ENCODE peak calls at places on chromosomes 5 and 9, in five cellular contexts. A is stimulated activated CD4-positive, alpha-beta T cell treated with anti-CD3 and anti-CD28 coated beads, Interleukin-4, amount 100 ng/mL, for 24 hours; T is stimulated activated CD8-positive, alpha-beta memory T cell treated with anti-CD3 and anti-CD28 coated beads, Interleukin-4, amount 100 ng/mL, for 24 hours; N is NCI-H1092; U is stimulated activated naive CD8-positive, alpha-beta T cell treated with anti-CD3 and anti-CD28 coated beads, Interleukin-15, amount 100 ng/mL, for 72 hours. Z is an unnamed sample.
A peak's percentile ranks its signal among the peaks of the same experiment; 100 is the strongest.

GRCh38 chr5:169408166-169408565 is 107.2 kb upstream of the SLIT3 start:
- DNase-seq in A (no peak), N (no peak), U (no peak), T (no peak), Z (no peak)

GRCh38 chr5:131986161-131986912 is 25.1 kb downstream of the ACSL6 start:
- DNase-seq in T (no peak), N (no peak), U (no peak), A (no peak), Z (no peak)

GRCh38 chr9:120913673-120914266 is 12.8 kb downstream of the TRAF1 start:
- DNase-seq in T (no peak), N (no peak), U (no peak), A (no peak), Z (no peak)

GRCh38 chr5:178259623-178260536 is 27.3 kb upstream of the PHYKPL start:
- DNase-seq in N (no peak), U (no peak), A (no peak), T (no peak), Z (no peak)

GRCh38 chr5:69042915-69043795 is 50.7 kb upstream of the SLC30A5 start:
- DNase-seq in T (peak; percentile 54), N (peak; percentile 56), U (peak; percentile 80), A (peak; percentile 87), Z (peak; percentile 28)

GRCh38 chr9:136204838-136205706 is at the start of gene LHX3:
- DNase-seq in N (no peak), A (no peak), U (no peak), T (no peak), Z (peak; percentile 71)

GRCh38 chr5:6684075-6684474 is 29.2 kb upstream of the TENT4A start:
- DNase-seq in U (no peak), N (no peak), A (no peak), T (no peak), Z (no peak)

GRCh38 chr9:89080193-89080592 is 88.9 kb downstream of the S1PR3 start:
- DNase-seq in A (no peak), N (no peak), T (no peak), U (no peak), Z (no peak)

GRCh38 chr9:115986508-115986907 is 167.1 kb upstream of the PAPPA start:
- DNase-seq in T (no peak), A (no peak), U (no peak), N (no peak), Z (no peak)

Z was measured in GM12891.